ENCODE peak calls at places on chromosomes 2 and 18, in seven cellular contexts. One of them, this sample, is unnamed.

GRCh38 chr2:81598437-81598836 is 1293.9 kb upstream of the LRRTM1 start:
- DNase-seq in CD4-positive, alpha-beta T cell: no peak
- DNase-seq in dorsolateral prefrontal cortex: no peak
- DNase-seq in left ventricle myocardium inferior: no peak
- DNase-seq in transverse colon: no peak
- DNase-seq in MCF 10A: no peak
- DNase-seq in MM.1S: no peak
- DNase-seq in this sample: no peak

GRCh38 chr2:239057533-239057932 is 209.6 kb downstream of the TWIST2 start:
- DNase-seq in CD4-positive, alpha-beta T cell: no peak
- DNase-seq in dorsolateral prefrontal cortex: no peak
- DNase-seq in left ventricle myocardium inferior: no peak
- DNase-seq in transverse colon: no peak
- DNase-seq in MCF 10A: no peak
- DNase-seq in MM.1S: no peak
- DNase-seq in this sample: no peak

GRCh38 chr2:148737742-148738141 is 93.2 kb downstream of the EPC2 start:
- DNase-seq in CD4-positive, alpha-beta T cell: no peak
- DNase-seq in dorsolateral prefrontal cortex: no peak
- DNase-seq in left ventricle myocardium inferior: no peak
- DNase-seq in transverse colon: no peak
- DNase-seq in MCF 10A: no peak
- DNase-seq in MM.1S: no peak
- DNase-seq in this sample: no peak

GRCh38 chr18:58611471-58612131 is 17.3 kb downstream of the ALPK2 start:
- DNase-seq in CD4-positive, alpha-beta T cell: no peak
- DNase-seq in dorsolateral prefrontal cortex: no peak
- DNase-seq in left ventricle myocardium inferior: no peak
- DNase-seq in transverse colon: no peak
- DNase-seq in MCF 10A: peak
- DNase-seq in MM.1S: no peak
- DNase-seq in this sample: no peak

GRCh38 chr2:241009601-241010530 is 11.4 kb downstream of the SNED1 start:
- DNase-seq in CD4-positive, alpha-beta T cell: peak
- DNase-seq in dorsolateral prefrontal cortex: peak
- DNase-seq in left ventricle myocardium inferior: no peak
- DNase-seq in transverse colon: no peak
- DNase-seq in MCF 10A: peak
- DNase-seq in MM.1S: no peak
- DNase-seq in this sample: no peak

GRCh38 chr2:70553584-70554337 is at the start of gene TGFA:
- DNase-seq in CD4-positive, alpha-beta T cell: peak
- DNase-seq in dorsolateral prefrontal cortex: peak
- DNase-seq in left ventricle myocardium inferior: peak
- DNase-seq in transverse colon: peak
- DNase-seq in MCF 10A: peak
- DNase-seq in MM.1S: peak
- DNase-seq in this sample: peak

GRCh38 chr18:79210002-79210910 is 141.1 kb downstream of the ATP9B start:
- DNase-seq in CD4-positive, alpha-beta T cell: no peak
- DNase-seq in dorsolateral prefrontal cortex: no peak
- DNase-seq in left ventricle myocardium inferior: no peak
- DNase-seq in transverse colon: no peak
- DNase-seq in MCF 10A: no peak
- DNase-seq in MM.1S: no peak
- DNase-seq in this sample: no peak

GRCh38 chr2:233259745-233260144 is 8.3 kb downstream of the ATG16L1 start:
- DNase-seq in CD4-positive, alpha-beta T cell: no peak
- DNase-seq in dorsolateral prefrontal cortex: no peak
- DNase-seq in left ventricle myocardium inferior: no peak
- DNase-seq in transverse colon: no peak
- DNase-seq in MCF 10A: no peak
- DNase-seq in MM.1S: no peak
- DNase-seq in this sample: no peak

GRCh38 chr18:9210996-9211395 is 74.4 kb downstream of the ANKRD12 start:
- DNase-seq in CD4-positive, alpha-beta T cell: no peak
- DNase-seq in dorsolateral prefrontal cortex: no peak
- DNase-seq in left ventricle myocardium inferior: no peak
- DNase-seq in transverse colon: no peak
- DNase-seq in MCF 10A: no peak
- DNase-seq in MM.1S: no peak
- DNase-seq in this sample: no peak

GRCh38 chr2:124402274-124402673 is 377.2 kb downstream of the CNTNAP5 start:
- DNase-seq in CD4-positive, alpha-beta T cell: no peak
- DNase-seq in dorsolateral prefrontal cortex: no peak
- DNase-seq in left ventricle myocardium inferior: no peak
- DNase-seq in transverse colon: no peak
- DNase-seq in MCF 10A: no peak
- DNase-seq in MM.1S: no peak
- DNase-seq in this sample: no peak

GRCh38 chr18:49431563-49431962 is 28.9 kb downstream of the DYM start:
- DNase-seq in CD4-positive, alpha-beta T cell: no peak
- DNase-seq in dorsolateral prefrontal cortex: no peak
- DNase-seq in left ventricle myocardium inferior: no peak
- DNase-seq in transverse colon: no peak
- DNase-seq in MCF 10A: peak
- DNase-seq in MM.1S: no peak
- DNase-seq in this sample: no peak

GRCh38 chr2:15638720-15639119 is 47.1 kb downstream of the DDX1 start:
- DNase-seq in CD4-positive, alpha-beta T cell: no peak
- DNase-seq in dorsolateral prefrontal cortex: no peak
- DNase-seq in left ventricle myocardium inferior: no peak
- DNase-seq in transverse colon: no peak
- DNase-seq in MCF 10A: no peak
- DNase-seq in MM.1S: no peak
- DNase-seq in this sample: no peak

GRCh38 chr18:47413327-47413726 is 161.9 kb upstream of the SKOR2 start:
- DNase-seq in CD4-positive, alpha-beta T cell: no peak
- DNase-seq in dorsolateral prefrontal cortex: no peak
- DNase-seq in left ventricle myocardium inferior: no peak
- DNase-seq in transverse colon: peak
- DNase-seq in MCF 10A: peak
- DNase-seq in MM.1S: no peak
- DNase-seq in this sample: no peak

GRCh38 chr2:131966256-131966655 is 195.5 kb downstream of the ANKRD30BL start:
- DNase-seq in CD4-positive, alpha-beta T cell: no peak
- DNase-seq in dorsolateral prefrontal cortex: no peak
- DNase-seq in left ventricle myocardium inferior: no peak
- DNase-seq in transverse colon: no peak
- DNase-seq in MCF 10A: no peak
- DNase-seq in MM.1S: no peak
- DNase-seq in this sample: no peak

GRCh38 chr2:157627594-157628281 is 926 bp downstream of the ACVR1C start:
- DNase-seq in CD4-positive, alpha-beta T cell: peak
- DNase-seq in dorsolateral prefrontal cortex: no peak
- DNase-seq in left ventricle myocardium inferior: no peak
- DNase-seq in transverse colon: peak
- DNase-seq in MCF 10A: peak
- DNase-seq in MM.1S: peak
- DNase-seq in this sample: no peak

GRCh38 chr2:62801814-62802524 is 96.5 kb downstream of the EHBP1 start:
- DNase-seq in CD4-positive, alpha-beta T cell: no peak
- DNase-seq in dorsolateral prefrontal cortex: no peak
- DNase-seq in left ventricle myocardium inferior: no peak
- DNase-seq in transverse colon: no peak
- DNase-seq in MCF 10A: peak
- DNase-seq in MM.1S: peak
- DNase-seq in this sample: no peak

GRCh38 chr2:40177366-40177765 is 274.5 kb downstream of the SLC8A1 start:
- DNase-seq in CD4-positive, alpha-beta T cell: no peak
- DNase-seq in dorsolateral prefrontal cortex: no peak
- DNase-seq in left ventricle myocardium inferior: no peak
- DNase-seq in transverse colon: no peak
- DNase-seq in MCF 10A: no peak
- DNase-seq in MM.1S: no peak
- DNase-seq in this sample: no peak

GRCh38 chr2:1499033-1499795 is 86.0 kb downstream of the TPO start:
- DNase-seq in CD4-positive, alpha-beta T cell: no peak
- DNase-seq in dorsolateral prefrontal cortex: peak
- DNase-seq in left ventricle myocardium inferior: no peak
- DNase-seq in transverse colon: no peak
- DNase-seq in MCF 10A: no peak
- DNase-seq in MM.1S: no peak
- DNase-seq in this sample: no peak

GRCh38 chr2:46471-47345 is at the start of gene FAM110C:
- DNase-seq in CD4-positive, alpha-beta T cell: peak
- DNase-seq in dorsolateral prefrontal cortex: peak
- DNase-seq in left ventricle myocardium inferior: peak
- DNase-seq in transverse colon: peak
- DNase-seq in MCF 10A: peak
- DNase-seq in MM.1S: no peak
- DNase-seq in this sample: no peak

GRCh38 chr2:1872602-1873183 is 128.4 kb upstream of the PXDN start:
- DNase-seq in CD4-positive, alpha-beta T cell: no peak
- DNase-seq in dorsolateral prefrontal cortex: no peak
- DNase-seq in left ventricle myocardium inferior: no peak
- DNase-seq in transverse colon: no peak
- DNase-seq in MCF 10A: no peak
- DNase-seq in MM.1S: no peak
- DNase-seq in this sample: no peak

GRCh38 chr2:112812318-112813042 is 24.1 kb downstream of the IL1B start:
- DNase-seq in CD4-positive, alpha-beta T cell: no peak
- DNase-seq in dorsolateral prefrontal cortex: no peak
- DNase-seq in left ventricle myocardium inferior: no peak
- DNase-seq in transverse colon: no peak
- DNase-seq in MCF 10A: peak
- DNase-seq in MM.1S: no peak
- DNase-seq in this sample: peak
- TF ChIP-seq CTCF in CD4-positive, alpha-beta T cell: no peak
- TF ChIP-seq CTCF in dorsolateral prefrontal cortex: no peak
- TF ChIP-seq CTCF in left ventricle myocardium inferior: no peak
- TF ChIP-seq CTCF in transverse colon: no peak
- TF ChIP-seq CTCF in MCF 10A: no peak
- TF ChIP-seq CTCF in MM.1S: no peak
- TF ChIP-seq CTCF in this sample: no peak

DNA sequence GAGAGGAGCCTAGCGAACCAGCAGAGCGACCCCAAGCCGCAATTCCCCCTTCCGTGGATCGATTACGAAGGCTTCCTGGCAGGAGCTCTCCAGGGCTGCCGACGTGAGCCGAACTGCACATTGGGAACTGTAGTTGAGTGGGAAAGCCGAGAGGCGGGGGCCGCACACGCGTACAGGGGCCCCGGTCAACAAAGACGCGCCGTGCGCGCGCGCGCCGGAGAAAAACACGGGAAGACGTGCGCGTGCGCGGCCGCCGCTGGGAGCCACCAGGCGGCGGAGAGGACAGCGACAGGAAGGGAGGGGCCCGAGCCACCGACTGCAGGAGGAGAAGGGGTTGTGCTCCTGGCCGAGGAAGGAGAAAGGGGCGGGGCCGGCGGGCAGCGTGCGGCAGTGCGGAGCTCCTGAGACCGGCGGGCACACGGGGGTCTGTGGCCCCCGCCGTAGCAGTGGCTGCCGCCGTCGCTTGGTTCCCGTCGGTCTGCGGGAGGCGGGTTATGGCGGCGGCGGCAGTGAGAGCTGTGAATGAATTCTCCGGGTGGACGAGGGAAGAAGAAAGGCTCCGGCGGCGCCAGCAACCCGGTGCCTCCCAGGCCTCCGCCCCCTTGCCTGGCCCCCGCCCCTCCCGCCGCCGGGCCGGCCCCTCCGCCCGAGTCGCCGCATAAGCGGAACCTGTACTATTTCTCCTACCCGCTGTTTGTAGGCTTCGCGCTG is at the start of gene SPAST:
- DNase-seq in CD4-positive, alpha-beta T cell: peak
- DNase-seq in dorsolateral prefrontal cortex: peak
- DNase-seq in left ventricle myocardium inferior: peak
- DNase-seq in transverse colon: peak
- DNase-seq in MCF 10A: peak
- DNase-seq in MM.1S: peak
- DNase-seq in this sample: peak
- TF ChIP-seq CTCF in CD4-positive, alpha-beta T cell: peak
- TF ChIP-seq CTCF in dorsolateral prefrontal cortex: peak
- TF ChIP-seq CTCF in left ventricle myocardium inferior: peak
- TF ChIP-seq CTCF in transverse colon: peak
- TF ChIP-seq CTCF in MCF 10A: peak
- TF ChIP-seq CTCF in MM.1S: peak
- TF ChIP-seq CTCF in this sample: peak

GRCh38 chr2:21422050-21422449 is 298.3 kb downstream of the TDRD15 start:
- DNase-seq in CD4-positive, alpha-beta T cell: no peak
- DNase-seq in dorsolateral prefrontal cortex: no peak
- DNase-seq in left ventricle myocardium inferior: peak
- DNase-seq in transverse colon: peak
- DNase-seq in MCF 10A: peak
- DNase-seq in MM.1S: peak
- DNase-seq in this sample: peak
- TF ChIP-seq CTCF in CD4-positive, alpha-beta T cell: no peak
- TF ChIP-seq CTCF in dorsolateral prefrontal cortex: no peak
- TF ChIP-seq CTCF in left ventricle myocardium inferior: peak
- TF ChIP-seq CTCF in transverse colon: no peak
- TF ChIP-seq CTCF in MCF 10A: peak
- TF ChIP-seq CTCF in MM.1S: peak
- TF ChIP-seq CTCF in this sample: peak

DNA sequence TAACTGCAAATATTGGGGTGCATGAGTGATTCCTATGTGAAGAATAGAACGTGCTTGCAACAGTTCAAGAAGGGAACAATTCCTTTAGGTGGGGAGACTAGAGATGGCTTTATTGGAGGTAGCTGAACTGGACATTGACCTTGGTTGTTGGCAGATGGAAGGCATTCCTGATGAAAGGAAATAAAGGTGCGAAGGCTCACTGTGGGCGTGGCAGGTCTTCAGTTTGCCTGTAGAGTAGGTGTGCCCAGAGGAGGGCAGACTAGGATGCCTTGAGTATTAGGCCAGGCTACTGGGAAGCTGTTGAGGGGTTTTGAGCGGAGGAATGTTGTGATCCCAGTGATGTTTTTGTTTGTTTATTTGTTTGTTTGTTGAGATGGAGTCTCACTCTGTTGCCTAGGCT is 2.8 kb downstream of the SPR start:
- DNase-seq in CD4-positive, alpha-beta T cell: no peak
- DNase-seq in dorsolateral prefrontal cortex: no peak
- DNase-seq in left ventricle myocardium inferior: no peak
- DNase-seq in transverse colon: peak
- DNase-seq in MCF 10A: no peak
- DNase-seq in MM.1S: no peak
- DNase-seq in this sample: no peak
- TF ChIP-seq CTCF in CD4-positive, alpha-beta T cell: no peak
- TF ChIP-seq CTCF in dorsolateral prefrontal cortex: no peak
- TF ChIP-seq CTCF in left ventricle myocardium inferior: no peak
- TF ChIP-seq CTCF in transverse colon: no peak
- TF ChIP-seq CTCF in MCF 10A: no peak
- TF ChIP-seq CTCF in MM.1S: no peak
- TF ChIP-seq CTCF in this sample: no peak